ENCODE peak calls at places on chromosomes 5 and 9, in eight cellular contexts. One of them, this sample, is unnamed. For H3K36me3, the result is how much of the 10 kb centered on the place peaks cover.

GRCh38 chr5:5340206-5340729 is 82.2 kb upstream of the ICE1 start:
- DNase-seq in spleen: no peak
- DNase-seq in adrenal gland: peak
- DNase-seq in ovary: peak
- DNase-seq in HepG2: peak
- DNase-seq in esophagus squamous epithelium: no peak
- DNase-seq in transverse colon: peak
- DNase-seq in stomach: peak
- DNase-seq in this sample: peak

GRCh38 chr9:37486256-37486615 is 488 bp downstream of the POLR1E start:
- DNase-seq in spleen: no peak
- DNase-seq in adrenal gland: no peak
- DNase-seq in ovary: no peak
- DNase-seq in HepG2: no peak
- DNase-seq in esophagus squamous epithelium: no peak
- DNase-seq in transverse colon: no peak
- DNase-seq in stomach: no peak
- DNase-seq in this sample: no peak

GRCh38 chr9:106785200-106785599 is 77.8 kb upstream of the ZNF462 start:
- DNase-seq in spleen: no peak
- DNase-seq in adrenal gland: no peak
- DNase-seq in ovary: no peak
- DNase-seq in HepG2: no peak
- DNase-seq in esophagus squamous epithelium: no peak
- DNase-seq in transverse colon: no peak
- DNase-seq in stomach: no peak
- DNase-seq in this sample: no peak

GRCh38 chr9:100589582-100589981 is 11.7 kb downstream of the CAVIN4 start:
- DNase-seq in spleen: no peak
- DNase-seq in adrenal gland: no peak
- DNase-seq in ovary: no peak
- DNase-seq in HepG2: no peak
- DNase-seq in esophagus squamous epithelium: no peak
- DNase-seq in transverse colon: no peak
- DNase-seq in stomach: no peak
- DNase-seq in this sample: no peak

GRCh38 chr9:131585375-131585774 is 40.1 kb downstream of the PRRT1B start:
- DNase-seq in spleen: peak
- DNase-seq in adrenal gland: no peak
- DNase-seq in ovary: no peak
- DNase-seq in HepG2: no peak
- DNase-seq in esophagus squamous epithelium: no peak
- DNase-seq in transverse colon: peak
- DNase-seq in stomach: no peak
- DNase-seq in this sample: no peak

GRCh38 chr5:16529319-16529718 is 63.7 kb upstream of the ZNF622 start:
- DNase-seq in spleen: no peak
- DNase-seq in adrenal gland: no peak
- DNase-seq in ovary: no peak
- DNase-seq in HepG2: no peak
- DNase-seq in esophagus squamous epithelium: no peak
- DNase-seq in transverse colon: peak
- DNase-seq in stomach: no peak
- DNase-seq in this sample: no peak

GRCh38 chr5:79416499-79416898 is 97.4 kb downstream of the HOMER1 start:
- DNase-seq in spleen: no peak
- DNase-seq in adrenal gland: peak
- DNase-seq in ovary: no peak
- DNase-seq in HepG2: no peak
- DNase-seq in esophagus squamous epithelium: no peak
- DNase-seq in transverse colon: peak
- DNase-seq in stomach: no peak
- DNase-seq in this sample: no peak

GRCh38 chr9:33498387-33498786 is 24.7 kb upstream of the NOL6 start:
- DNase-seq in spleen: no peak
- DNase-seq in adrenal gland: no peak
- DNase-seq in ovary: no peak
- DNase-seq in HepG2: no peak
- DNase-seq in esophagus squamous epithelium: no peak
- DNase-seq in transverse colon: no peak
- DNase-seq in stomach: no peak
- DNase-seq in this sample: no peak

GRCh38 chr9:91234523-91234922 is 127.2 kb downstream of the AUH start:
- DNase-seq in spleen: no peak
- DNase-seq in adrenal gland: no peak
- DNase-seq in ovary: no peak
- DNase-seq in HepG2: no peak
- DNase-seq in esophagus squamous epithelium: no peak
- DNase-seq in transverse colon: no peak
- DNase-seq in stomach: no peak
- DNase-seq in this sample: no peak

GRCh38 chr5:65912311-65912710 is 14.1 kb upstream of the ERBIN start:
- DNase-seq in spleen: no peak
- DNase-seq in adrenal gland: no peak
- DNase-seq in ovary: no peak
- DNase-seq in HepG2: no peak
- DNase-seq in esophagus squamous epithelium: no peak
- DNase-seq in transverse colon: no peak
- DNase-seq in stomach: no peak
- DNase-seq in this sample: no peak

GRCh38 chr5:56011835-56012234 is 17.1 kb upstream of the IL6ST start:
- DNase-seq in spleen: no peak
- DNase-seq in adrenal gland: peak
- DNase-seq in ovary: no peak
- DNase-seq in HepG2: no peak
- DNase-seq in esophagus squamous epithelium: no peak
- DNase-seq in transverse colon: no peak
- DNase-seq in stomach: no peak
- DNase-seq in this sample: no peak

GRCh38 chr9:103867886-103868285 is 226.2 kb upstream of the SMC2 start:
- DNase-seq in spleen: no peak
- DNase-seq in adrenal gland: no peak
- DNase-seq in ovary: no peak
- DNase-seq in HepG2: no peak
- DNase-seq in esophagus squamous epithelium: no peak
- DNase-seq in transverse colon: no peak
- DNase-seq in stomach: no peak
- DNase-seq in this sample: no peak

GRCh38 chr9:132207187-132207586 is 45.3 kb downstream of the NTNG2 start:
- DNase-seq in spleen: no peak
- DNase-seq in adrenal gland: no peak
- DNase-seq in ovary: no peak
- DNase-seq in HepG2: no peak
- DNase-seq in esophagus squamous epithelium: no peak
- DNase-seq in transverse colon: no peak
- DNase-seq in stomach: no peak
- DNase-seq in this sample: no peak

GRCh38 chr5:91706785-91707520 is 323.8 kb upstream of the ARRDC3 start:
- DNase-seq in spleen: no peak
- DNase-seq in adrenal gland: no peak
- DNase-seq in ovary: no peak
- DNase-seq in HepG2: no peak
- DNase-seq in esophagus squamous epithelium: no peak
- DNase-seq in transverse colon: no peak
- DNase-seq in stomach: no peak
- DNase-seq in this sample: no peak

GRCh38 chr5:88996366-88996765 is 113.4 kb upstream of the MEF2C start:
- DNase-seq in spleen: no peak
- DNase-seq in adrenal gland: no peak
- DNase-seq in ovary: no peak
- DNase-seq in HepG2: no peak
- DNase-seq in esophagus squamous epithelium: no peak
- DNase-seq in transverse colon: no peak
- DNase-seq in stomach: no peak
- DNase-seq in this sample: no peak

GRCh38 chr5:141880961-141881801 is 3.0 kb upstream of the PCDH1 start:
- DNase-seq in spleen: peak
- DNase-seq in adrenal gland: no peak
- DNase-seq in ovary: no peak
- DNase-seq in HepG2: no peak
- DNase-seq in esophagus squamous epithelium: no peak
- DNase-seq in transverse colon: no peak
- DNase-seq in stomach: no peak
- DNase-seq in this sample: no peak

DNA sequence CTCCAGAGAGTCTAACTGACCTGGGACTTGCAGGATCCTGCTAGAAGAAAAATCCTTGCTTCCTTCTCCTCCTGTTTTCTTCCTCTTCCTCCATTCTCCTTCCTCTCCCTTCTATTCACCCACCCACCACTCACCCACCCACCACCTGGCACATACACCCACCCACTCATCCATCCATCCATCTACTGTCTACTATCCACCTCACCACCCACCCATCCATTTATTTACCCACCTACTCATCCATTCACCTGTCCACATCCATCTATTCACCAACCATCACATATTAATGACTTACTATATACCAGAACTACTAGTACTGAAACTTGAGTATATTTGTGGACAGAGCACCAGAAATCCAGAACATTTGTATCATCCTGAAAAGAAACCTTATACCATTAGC is 49.4 kb downstream of the EHMT1 start:
- DNase-seq in spleen: no peak
- DNase-seq in adrenal gland: no peak
- DNase-seq in ovary: no peak
- DNase-seq in HepG2: no peak
- DNase-seq in esophagus squamous epithelium: no peak
- DNase-seq in transverse colon: no peak
- DNase-seq in stomach: no peak
- DNase-seq in this sample: no peak
- H3K4me3 ChIP-seq in spleen: no peak
- H3K4me3 ChIP-seq in adrenal gland: no peak
- H3K4me3 ChIP-seq in ovary: no peak
- H3K4me3 ChIP-seq in HepG2: no peak
- H3K4me3 ChIP-seq in esophagus squamous epithelium: no peak
- H3K4me3 ChIP-seq in transverse colon: no peak
- H3K4me3 ChIP-seq in stomach: no peak
- H3K4me3 ChIP-seq in this sample: no peak

GRCh38 chr9:134629061-134629585 is 12.5 kb upstream of the COL5A1 start:
- DNase-seq in spleen: peak
- DNase-seq in adrenal gland: peak
- DNase-seq in ovary: peak
- DNase-seq in HepG2: no peak
- DNase-seq in esophagus squamous epithelium: no peak
- DNase-seq in transverse colon: no peak
- DNase-seq in stomach: no peak
- DNase-seq in this sample: no peak
- H3K36me3 ChIP-seq in spleen: under half
- H3K36me3 ChIP-seq in adrenal gland: under half
- H3K36me3 ChIP-seq in ovary: under half
- H3K36me3 ChIP-seq in HepG2: under half
- H3K36me3 ChIP-seq in esophagus squamous epithelium: under half
- H3K36me3 ChIP-seq in transverse colon: under half
- H3K36me3 ChIP-seq in stomach: under half
- H3K36me3 ChIP-seq in this sample: under half

GRCh38 chr5:150640311-150641005 is at the start of gene SYNPO:
- DNase-seq in spleen: no peak
- DNase-seq in adrenal gland: peak
- DNase-seq in ovary: peak
- DNase-seq in HepG2: peak
- DNase-seq in esophagus squamous epithelium: no peak
- DNase-seq in transverse colon: no peak
- DNase-seq in stomach: peak
- DNase-seq in this sample: peak
- TF ChIP-seq POLR2A in spleen: no peak
- TF ChIP-seq POLR2A in adrenal gland: peak
- TF ChIP-seq POLR2A in ovary: peak
- TF ChIP-seq POLR2A in HepG2: no peak
- TF ChIP-seq POLR2A in esophagus squamous epithelium: no peak
- TF ChIP-seq POLR2A in transverse colon: no peak
- TF ChIP-seq POLR2A in stomach: no peak
- TF ChIP-seq POLR2A in this sample: no peak

DNA sequence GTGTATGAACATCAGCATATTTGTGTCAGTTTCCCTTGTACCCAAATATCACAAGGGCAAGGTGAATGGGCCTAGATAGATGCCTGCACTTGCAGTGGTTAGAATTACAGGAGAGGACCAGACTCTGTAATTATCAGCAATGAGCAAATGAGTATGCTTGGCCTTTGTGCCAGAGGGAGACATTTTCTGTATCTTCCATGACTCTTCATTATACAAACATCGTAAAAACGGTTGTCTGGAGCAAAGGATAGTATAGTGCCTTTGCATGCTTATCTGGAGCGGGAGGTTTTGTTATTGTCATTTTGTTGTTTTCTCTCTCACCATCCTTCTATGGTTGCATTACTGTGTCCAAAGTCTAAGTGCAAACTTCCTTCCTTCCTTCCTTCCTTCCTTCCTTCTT is 1568.5 kb upstream of the NUDT12 start:
- DNase-seq in spleen: no peak
- DNase-seq in adrenal gland: no peak
- DNase-seq in ovary: no peak
- DNase-seq in HepG2: no peak
- DNase-seq in esophagus squamous epithelium: no peak
- DNase-seq in transverse colon: no peak
- DNase-seq in stomach: no peak
- DNase-seq in this sample: no peak
- H3K4me3 ChIP-seq in spleen: no peak
- H3K4me3 ChIP-seq in adrenal gland: no peak
- H3K4me3 ChIP-seq in ovary: no peak
- H3K4me3 ChIP-seq in HepG2: no peak
- H3K4me3 ChIP-seq in esophagus squamous epithelium: no peak
- H3K4me3 ChIP-seq in transverse colon: no peak
- H3K4me3 ChIP-seq in stomach: no peak
- H3K4me3 ChIP-seq in this sample: no peak

This sample was measured in thyroid gland.